ENCODE peak calls at places on chromosomes 11 and 22, in four cellular contexts. M is foreskin fibroblast, P is heart right ventricle, V is progenitor cell of endocrine pancreas. T is an unnamed sample.

GRCh38 chr11:88035271-88035670 is 140.0 kb downstream of the RAB38 start:
- DNase-seq in V (no peak), P (no peak), M (peak), T (no peak)

GRCh38 chr22:36052505-36052941 is 23.9 kb upstream of the RBFOX2 start:
- DNase-seq in P (no peak), M (peak), V (no peak), T (no peak)

GRCh38 chr22:37193629-37194191 is 5.7 kb upstream of the C1QTNF6 start:
- DNase-seq in M (peak), V (no peak), P (no peak), T (no peak)

GRCh38 chr11:16226245-16226644 is 130.1 kb downstream of the SOX6 start:
- DNase-seq in P (peak), M (peak), V (no peak), T (no peak)

GRCh38 chr11:31770011-31770410 is 41.1 kb downstream of the PAX6 start:
- DNase-seq in V (no peak), P (no peak), M (no peak), T (no peak)

GRCh38 chr22:42904049-42904448 is 47.0 kb upstream of the ARFGAP3 start:
- DNase-seq in V (no peak), M (no peak), P (no peak), T (no peak)

GRCh38 chr22:21672107-21672629 is 6.4 kb downstream of the PPIL2 start:
- DNase-seq in V (no peak), P (no peak), M (no peak), T (no peak)

GRCh38 chr11:60378359-60378758 is at the start of gene MS4A7:
- DNase-seq in V (no peak), M (no peak), P (peak), T (peak)

GRCh38 chr11:15146271-15147003 is 31.7 kb downstream of the INSC start:
- DNase-seq in V (no peak), P (no peak), M (peak), T (no peak)

GRCh38 chr11:1782026-1782696 is 18.4 kb upstream of the CTSD start:
- DNase-seq in P (no peak), M (no peak), V (no peak), T (no peak)

GRCh38 chr11:79054636-79055035 is 386.2 kb downstream of the TENM4 start:
- DNase-seq in M (peak), V (no peak), P (no peak), T (no peak)

GRCh38 chr11:79052539-79052938 is 388.3 kb downstream of the TENM4 start:
- DNase-seq in M (peak), P (no peak), V (no peak), T (no peak)

GRCh38 chr11:79060081-79060480 is 380.7 kb downstream of the TENM4 start:
- DNase-seq in V (no peak), M (no peak), P (no peak), T (no peak)

GRCh38 chr11:79059171-79059570 is 381.7 kb downstream of the TENM4 start:
- DNase-seq in M (peak), V (no peak), P (no peak), T (no peak)

DNA sequence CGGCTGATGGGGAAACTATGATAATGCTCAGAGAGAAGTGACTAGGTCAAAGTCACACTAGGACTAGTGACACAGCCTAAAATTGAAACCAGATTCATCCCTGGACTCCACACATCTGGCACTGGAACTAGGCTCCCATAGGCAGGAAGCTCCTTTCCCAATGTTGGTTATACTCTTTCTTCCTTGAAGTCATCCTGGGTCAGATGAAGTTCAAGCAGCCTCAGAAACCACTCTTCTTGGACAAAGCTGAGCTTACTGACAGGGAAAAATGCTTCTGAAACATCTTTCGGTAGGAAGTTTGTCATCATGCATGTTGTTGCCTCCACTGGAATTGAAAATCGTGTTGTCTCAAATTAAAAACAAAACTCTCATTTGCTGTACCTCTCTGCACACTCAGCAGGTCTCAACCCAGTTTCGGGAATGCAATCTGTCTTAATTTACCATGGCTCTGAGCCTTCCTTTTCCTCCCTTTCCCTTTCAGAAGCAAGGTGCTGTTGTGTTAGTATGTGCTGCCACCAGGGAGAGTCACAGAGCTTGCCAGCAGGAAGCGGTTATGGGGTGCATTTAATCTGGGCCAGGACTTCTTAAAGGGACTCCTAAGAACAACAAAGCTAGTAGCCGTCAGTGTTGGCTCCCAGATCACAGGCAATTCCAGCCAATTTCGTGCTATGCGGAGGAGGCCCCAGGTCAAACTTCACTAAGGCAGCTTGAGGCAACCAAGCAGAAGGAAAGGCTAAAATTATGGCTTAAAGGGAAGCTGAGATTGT is 384.8 kb downstream of the TENM4 start:
- DNase-seq in P (no peak), V (no peak), M (peak), T (no peak)
- TF ChIP-seq CTCF in P (no peak), V (no peak), M (no peak), T (no peak)

GRCh38 chr11:70616317-70616716 is 218.0 kb downstream of the CTTN start:
- DNase-seq in M (no peak), P (no peak), V (no peak), T (no peak)

GRCh38 chr11:70615036-70615875 is 216.9 kb downstream of the CTTN start:
- DNase-seq in M (no peak), V (no peak), P (no peak), T (no peak)

GRCh38 chr11:70611890-70612289 is 213.6 kb downstream of the CTTN start:
- DNase-seq in P (no peak), V (no peak), M (no peak), T (no peak)

GRCh38 chr11:70612459-70613141 is 214.3 kb downstream of the CTTN start:
- DNase-seq in V (no peak), M (no peak), P (no peak), T (no peak)

DNA sequence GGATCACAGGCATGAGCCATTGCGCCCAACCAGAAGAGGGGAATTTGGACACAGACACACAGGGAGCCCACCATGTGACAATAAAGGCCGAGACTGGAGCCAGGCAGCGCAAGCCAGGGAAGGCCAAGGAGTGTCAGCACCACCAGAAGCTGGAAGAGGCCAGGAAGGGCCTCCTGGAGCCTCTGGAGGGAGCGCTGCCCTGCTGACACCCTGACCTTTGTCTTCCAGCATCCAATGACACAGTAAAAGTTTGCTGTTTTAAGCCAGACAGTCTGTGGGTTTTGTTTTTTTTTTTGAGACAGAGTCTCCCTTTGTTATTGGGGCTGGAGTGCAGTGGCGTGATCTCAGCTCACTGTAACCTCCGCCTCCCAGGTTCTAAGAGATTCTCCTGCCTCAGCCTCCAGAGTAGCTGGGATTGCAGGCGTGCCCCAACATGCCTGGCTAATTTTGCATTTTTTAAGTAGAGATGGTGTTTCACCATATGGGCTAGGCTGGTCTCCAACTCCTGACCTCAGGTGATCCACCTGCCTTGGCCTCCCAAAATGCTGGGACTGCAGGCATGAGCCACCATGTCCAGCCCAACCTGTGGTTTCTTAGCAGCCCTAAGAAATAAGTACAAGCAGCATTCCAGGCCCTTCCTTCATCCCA is 215.8 kb downstream of the CTTN start:
- DNase-seq in P (no peak), M (no peak), V (no peak), T (no peak)
- TF ChIP-seq CTCF in P (no peak), M (no peak), V (no peak), T (no peak)

GRCh38 chr11:3609416-3610265 is 32.2 kb downstream of the ART5 start:
- DNase-seq in P (no peak), M (peak), V (no peak), T (no peak)

GRCh38 chr11:3604169-3604568 is 37.6 kb downstream of the ART5 start:
- DNase-seq in P (no peak), V (no peak), M (no peak), T (no peak)

GRCh38 chr11:3605279-3605662 is 36.5 kb downstream of the ART5 start:
- DNase-seq in V (no peak), M (no peak), P (no peak), T (no peak)

DNA sequence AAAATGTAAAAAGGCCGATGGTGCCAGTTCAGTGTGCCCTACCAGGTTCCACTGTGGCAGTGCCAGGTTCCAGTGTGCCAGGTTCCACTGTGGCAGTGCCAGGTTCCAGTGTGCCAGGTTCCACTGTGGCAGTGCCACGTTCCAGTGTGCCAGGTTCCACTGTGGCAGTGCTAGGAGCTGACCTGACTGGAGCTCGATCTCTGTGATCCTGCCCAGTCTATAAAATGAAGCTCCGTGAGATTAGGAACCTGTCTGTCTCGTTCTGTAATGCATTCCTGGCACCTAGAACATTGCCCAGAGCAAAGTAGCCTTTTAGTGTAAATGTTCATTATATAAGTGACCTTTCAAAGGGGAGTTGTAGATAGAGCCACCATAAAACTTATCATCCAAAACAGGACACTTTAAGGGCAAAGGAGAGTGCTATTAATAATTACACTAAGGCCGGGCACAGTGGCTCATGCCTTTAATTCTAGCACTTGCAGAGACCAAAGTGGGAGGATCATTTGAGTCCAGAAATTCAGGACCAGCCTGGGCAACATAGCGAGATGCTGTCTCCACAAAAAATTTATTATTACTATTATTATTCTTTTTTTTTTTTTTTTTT is 36.0 kb downstream of the ART5 start:
- DNase-seq in P (no peak), M (no peak), V (no peak), T (no peak)
- TF ChIP-seq CTCF in P (no peak), M (no peak), V (no peak), T (no peak)

DNA sequence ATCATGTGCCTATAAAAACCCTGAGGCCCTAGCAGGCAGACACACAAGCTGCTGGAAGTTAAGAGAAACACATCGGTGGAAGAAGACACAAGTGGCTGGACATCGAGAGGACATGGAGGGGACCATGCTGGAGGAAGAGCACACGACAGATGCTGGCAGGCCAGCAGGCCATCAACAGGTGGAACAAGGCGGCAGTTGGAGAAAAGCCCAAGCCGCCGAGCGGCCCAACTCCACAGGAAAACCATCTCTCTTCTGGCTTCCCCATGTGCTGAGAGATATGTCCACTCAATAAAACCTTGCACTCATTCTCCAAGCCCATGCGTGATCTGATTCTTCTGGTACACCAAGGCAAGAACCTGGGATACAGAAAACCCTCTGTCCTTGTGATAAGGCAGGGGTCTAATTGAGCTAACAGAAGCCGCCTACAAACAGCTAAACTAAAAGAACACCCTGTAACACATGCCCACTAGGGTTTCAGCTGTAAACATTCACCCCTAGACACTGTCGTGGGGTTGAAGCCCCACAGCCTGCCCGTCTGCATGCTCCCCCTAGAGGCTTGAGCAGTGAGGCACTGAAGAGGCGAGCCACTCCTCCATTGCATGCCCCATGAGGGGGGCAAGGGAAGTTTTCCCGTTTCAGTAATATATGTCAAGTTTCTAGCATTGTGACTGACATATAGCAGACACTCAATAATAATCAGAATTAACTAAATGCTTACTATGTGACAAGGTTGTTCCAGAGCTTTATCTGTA is 39.0 kb upstream of the MMP20 start:
- DNase-seq in M (no peak), V (no peak), P (no peak), T (no peak)
- TF ChIP-seq CTCF in M (peak), V (peak), P (no peak), T (no peak)

DNA sequence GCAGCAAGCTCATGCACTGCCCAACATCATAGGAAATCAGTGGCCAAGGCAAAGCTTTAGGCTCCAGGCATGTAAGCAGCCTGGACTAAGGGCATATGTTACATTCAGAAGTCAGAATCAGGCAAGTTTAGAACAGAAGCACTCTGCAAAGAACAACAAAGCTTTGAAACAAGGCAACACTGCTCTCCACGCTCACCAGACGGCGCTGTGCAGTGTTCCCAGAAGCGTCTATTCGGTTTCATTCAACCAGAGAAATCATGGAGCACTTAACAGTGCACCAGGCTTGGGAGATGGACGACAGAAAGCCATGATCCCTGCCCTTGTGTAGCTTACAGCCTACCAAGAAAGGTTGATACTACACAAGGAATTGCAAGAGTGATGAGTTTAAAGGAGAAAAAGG is 555.8 kb downstream of the BUD13 start:
- DNase-seq in M (peak), P (peak), V (no peak), T (no peak)
- TF ChIP-seq CTCF in M (peak), P (peak), V (no peak), T (no peak)

DNA sequence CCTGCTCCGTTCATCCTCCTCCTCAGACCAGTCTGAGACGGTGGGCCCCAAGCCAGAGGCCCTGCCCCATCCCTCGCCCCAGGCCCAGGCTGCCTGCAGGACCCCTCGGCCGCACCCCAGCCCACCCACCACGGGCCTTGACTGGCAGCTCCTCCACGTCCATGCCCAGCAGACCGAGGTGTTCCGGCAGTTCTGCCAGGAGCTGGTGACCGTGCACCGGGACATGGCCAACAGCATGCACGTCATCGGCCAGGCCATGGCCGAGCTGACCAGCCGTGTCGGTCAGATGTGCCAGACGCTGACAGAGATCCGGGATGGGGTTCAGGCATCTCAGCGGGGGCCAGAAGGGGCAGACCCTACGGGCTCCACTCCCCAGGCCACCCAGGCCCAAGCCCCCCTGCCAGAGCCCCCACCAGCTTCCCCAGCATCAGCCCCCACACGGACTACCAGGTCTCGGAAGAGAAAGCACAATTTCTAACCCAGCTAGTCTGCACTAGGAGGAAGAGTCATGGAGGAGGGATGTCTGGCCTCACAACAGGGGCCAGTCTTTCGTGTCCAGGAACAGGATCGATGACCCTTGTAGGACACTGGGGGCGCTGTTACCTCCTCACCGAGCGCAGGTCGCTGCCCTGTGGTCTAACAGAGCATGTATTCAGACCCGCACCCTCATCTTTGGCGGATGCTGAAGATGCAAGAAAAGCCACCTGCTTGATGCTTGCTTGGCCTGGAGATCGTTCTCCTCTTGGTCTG is 66.3 kb downstream of the PRDM11 start:
- DNase-seq in V (no peak), P (no peak), M (no peak), T (no peak)
- TF ChIP-seq CTCF in V (peak), P (no peak), M (no peak), T (no peak)

DNA sequence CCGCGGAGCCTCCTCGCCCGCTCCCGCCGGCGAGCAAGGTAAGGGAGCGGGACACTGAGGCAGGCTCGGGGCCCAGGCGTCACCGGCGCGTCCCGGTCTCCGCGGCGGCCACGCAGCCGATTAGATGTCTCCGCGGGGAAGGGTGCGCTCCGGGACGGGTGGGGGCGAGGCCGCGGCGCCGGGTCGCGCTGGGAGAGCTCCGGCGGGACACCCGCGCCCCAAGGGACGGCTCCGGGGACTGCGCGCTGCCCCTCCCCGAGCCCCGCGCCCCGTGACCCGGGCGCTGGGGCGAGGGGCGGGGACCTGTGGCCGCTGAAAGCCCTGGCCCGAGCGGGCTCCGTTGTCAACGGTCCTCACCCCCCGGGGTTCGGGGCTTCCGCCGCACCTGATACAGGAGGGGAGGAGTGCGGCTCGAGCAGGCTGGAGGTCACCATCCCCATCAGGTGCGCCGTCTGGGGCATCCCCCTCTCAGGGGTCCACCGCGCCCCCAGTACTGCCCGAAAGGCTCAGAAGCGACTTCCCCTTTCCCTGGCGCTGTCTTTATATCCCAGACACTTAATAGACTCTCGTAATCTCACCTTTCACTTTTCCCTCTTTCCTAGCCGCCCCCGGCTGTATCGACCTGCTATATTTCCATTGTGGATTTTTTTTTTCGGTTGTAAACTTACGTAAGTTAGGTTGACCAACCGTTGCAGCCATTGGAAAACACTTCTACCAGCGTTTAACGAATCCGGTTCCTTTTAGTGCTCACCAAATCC is 566 bp downstream of the PPFIA1 start:
- DNase-seq in M (peak), P (peak), V (peak), T (no peak)
- TF ChIP-seq CTCF in M (no peak), P (no peak), V (peak), T (no peak)

DNA sequence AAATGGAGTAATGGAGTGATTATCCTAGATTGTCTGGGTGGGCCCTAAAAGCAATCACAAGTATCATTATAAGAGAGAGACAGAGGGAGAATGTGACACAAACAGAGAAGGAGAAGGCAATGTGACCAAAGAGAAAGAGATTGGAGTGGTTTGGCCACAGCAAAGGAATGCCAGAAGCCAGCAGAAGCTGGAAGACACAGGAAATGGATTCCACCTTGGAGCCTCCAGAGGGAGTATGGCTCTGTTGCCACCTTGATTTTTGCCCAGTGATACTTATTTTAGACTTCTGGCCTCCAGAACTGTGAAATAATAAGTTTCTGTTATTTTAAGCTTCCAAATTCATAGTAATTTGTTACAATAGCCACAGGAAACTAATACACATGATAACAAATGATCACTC is 36.8 kb upstream of the OR5P2 start:
- DNase-seq in P (no peak), M (no peak), V (no peak), T (no peak)
- TF ChIP-seq CTCF in P (no peak), M (no peak), V (no peak), T (no peak)

GRCh38 chr11:83410605-83411565 is 124.7 kb upstream of the CCDC90B start:
- DNase-seq in M (no peak), P (no peak), V (no peak), T (no peak)
- TF ChIP-seq CTCF in M (no peak), P (no peak), V (no peak), T (no peak)